ENCODE peak calls at places on chromosomes 4 and X, in four cellular contexts. B, Z, C and P are unnamed samples.

GRCh38 chr4:7252510-7253340 is 60.4 kb downstream of the SORCS2 start:
- DNase-seq in B (no peak), Z (no peak), C (no peak), P (no peak)

GRCh38 chrX:37405954-37406353 is 56.8 kb downstream of the PRRG1 start:
- DNase-seq in B (no peak), Z (no peak), C (peak), P (peak)

GRCh38 chr4:3791910-3792542 is 25.8 kb downstream of the ADRA2C start:
- DNase-seq in B (peak), Z (peak), C (peak), P (peak)

GRCh38 chr4:144356941-144357381 is 216.4 kb upstream of the GYPA start:
- DNase-seq in B (no peak), Z (no peak), C (no peak), P (peak)

GRCh38 chr4:36651253-36651652 is 369.8 kb downstream of the DTHD1 start:
- DNase-seq in B (no peak), Z (peak), C (no peak), P (no peak)

GRCh38 chr4:38563703-38564490 is 100.1 kb upstream of the KLF3 start:
- DNase-seq in B (no peak), Z (no peak), C (peak), P (no peak)

GRCh38 chrX:71245159-71245558 is 8.8 kb downstream of the ZMYM3 start:
- DNase-seq in B (no peak), Z (no peak), C (no peak), P (no peak)

GRCh38 chrX:11953615-11954014 is 184.7 kb upstream of the FRMPD4 start:
- DNase-seq in B (no peak), Z (no peak), C (peak), P (peak)

GRCh38 chr4:123811763-123812390 is 415.3 kb downstream of the SPRY1 start:
- DNase-seq in B (no peak), Z (peak), C (no peak), P (no peak)

GRCh38 chr4:153036931-153037330 is 100.8 kb downstream of the FHDC1 start:
- DNase-seq in B (no peak), Z (no peak), C (no peak), P (no peak)

GRCh38 chrX:11754958-11755645 is 2.9 kb upstream of the MSL3 start:
- DNase-seq in B (no peak), Z (no peak), C (no peak), P (no peak)

GRCh38 chr4:1255151-1255550 is 6.2 kb upstream of the CTBP1 start:
- DNase-seq in B (no peak), Z (no peak), C (no peak), P (no peak)
- TF ChIP-seq CTCF in B (no peak), Z (no peak), C (no peak), P (no peak)

GRCh38 chr4:69829678-69830077 is 30.3 kb downstream of the SULT1E1 start:
- DNase-seq in B (no peak), Z (no peak), C (no peak), P (no peak)

GRCh38 chr4:69831646-69832325 is 28.2 kb downstream of the SULT1E1 start:
- DNase-seq in B (peak), Z (peak), C (no peak), P (no peak)

GRCh38 chr4:69831270-69831627 is 28.7 kb downstream of the SULT1E1 start:
- DNase-seq in B (no peak), Z (no peak), C (no peak), P (no peak)

GRCh38 chr4:69832326-69833030 is 27.5 kb downstream of the SULT1E1 start:
- DNase-seq in B (no peak), Z (peak), C (no peak), P (no peak)

GRCh38 chr4:69830529-69831269 is 29.2 kb downstream of the SULT1E1 start:
- DNase-seq in B (no peak), Z (peak), C (peak), P (no peak)
- TF ChIP-seq CTCF in B (no peak), Z (no peak), C (no peak), P (no peak)

GRCh38 chrX:150446151-150446550 is 83.0 kb downstream of the MAMLD1 start:
- DNase-seq in B (no peak), Z (no peak), C (no peak), P (no peak)

GRCh38 chrX:150446995-150447394 is 83.9 kb downstream of the MAMLD1 start:
- DNase-seq in B (no peak), Z (no peak), C (peak), P (peak)

GRCh38 chrX:150451953-150452352 is 88.8 kb downstream of the MAMLD1 start:
- DNase-seq in B (no peak), Z (no peak), C (no peak), P (no peak)

GRCh38 chrX:150450519-150451177 is 87.5 kb downstream of the MAMLD1 start:
- DNase-seq in B (no peak), Z (no peak), C (no peak), P (no peak)

DNA sequence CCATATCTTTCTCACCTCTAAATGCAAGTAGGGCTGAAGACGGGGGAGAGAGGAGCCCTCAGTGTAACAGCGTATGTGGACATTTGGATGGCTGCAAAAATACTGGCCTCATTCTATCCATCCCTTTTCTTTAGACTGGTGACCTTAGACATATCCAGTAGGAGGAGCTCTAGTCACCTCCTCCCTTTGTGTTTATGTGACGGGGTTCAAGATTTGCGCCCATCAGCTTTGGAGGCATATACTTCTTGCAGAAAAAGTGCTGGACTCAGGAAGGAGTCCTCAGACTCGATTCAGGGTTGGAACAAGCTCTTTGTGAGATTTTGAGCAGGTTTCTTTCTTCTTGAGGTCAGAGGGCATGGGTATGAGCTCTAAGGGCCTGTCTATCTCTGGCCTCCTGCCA is 86.2 kb downstream of the MAMLD1 start:
- DNase-seq in B (no peak), Z (peak), C (no peak), P (no peak)
- TF ChIP-seq CTCF in B (no peak), Z (peak), C (no peak), P (no peak)

GRCh38 chr4:159483110-159483509 is 380.2 kb downstream of the RAPGEF2 start:
- DNase-seq in B (no peak), Z (no peak), C (no peak), P (no peak)
- TF ChIP-seq CTCF in B (no peak), Z (no peak), C (no peak), P (no peak)